ENCODE peak calls at places on chromosomes 6 and 20, in four cellular contexts. U is left lung, S is astrocyte of the spinal cord, F is AG04450. N is an unnamed sample.

GRCh38 chr6:33384581-33385020 is 7.0 kb upstream of the KIFC1 start:
- DNase-seq in U (no peak), S (peak; percentile 60), F (peak; percentile 34), N (peak; percentile 19)

GRCh38 chr20:51423810-51424209 is 118.7 kb downstream of the NFATC2 start:
- DNase-seq in U (no peak), S (no peak), F (no peak), N (no peak)

GRCh38 chr6:33927551-33927950 is 123.7 kb upstream of the MLN start:
- DNase-seq in U (no peak), S (peak; percentile 10), F (no peak), N (peak; percentile 26)

GRCh38 chr6:28633445-28634215 is 107.9 kb downstream of the GPX5 start:
- DNase-seq in U (no peak), S (no peak), F (no peak), N (no peak)

GRCh38 chr6:4805553-4806307 is 29.5 kb downstream of the CDYL start:
- DNase-seq in U (peak; percentile 49), S (peak; percentile 39), F (no peak), N (no peak)

GRCh38 chr6:130365166-130366010 is 429 bp upstream of the TMEM200A start:
- DNase-seq in U (peak; percentile 46), S (peak; percentile 83), F (peak; percentile 48), N (no peak)

GRCh38 chr6:166583230-166583629 is 3.2 kb downstream of the RAMACL start:
- DNase-seq in U (no peak), S (no peak), F (no peak), N (no peak)

GRCh38 chr6:111536888-111537287 is 53.9 kb upstream of the REV3L start:
- DNase-seq in U (peak; percentile 46), S (no peak), F (no peak), N (no peak)

GRCh38 chr6:163756079-163756478 is 341.6 kb downstream of the QKI start:
- DNase-seq in U (no peak), S (no peak), F (no peak), N (no peak)

GRCh38 chr20:17648782-17649730 is 33.0 kb downstream of the RRBP1 start:
- DNase-seq in U (no peak), S (peak; percentile 22), F (no peak), N (no peak)

GRCh38 chr6:1586256-1586655 is 23.5 kb upstream of the FOXC1 start:
- DNase-seq in U (no peak), S (no peak), F (no peak), N (no peak)

GRCh38 chr6:106520711-106521367 is 108.5 kb downstream of the RTN4IP1 start:
- DNase-seq in U (peak; percentile 56), S (no peak), F (no peak), N (no peak)

GRCh38 chr6:147159536-147160374 is 44.5 kb upstream of the STXBP5 start:
- DNase-seq in U (no peak), S (no peak), F (no peak), N (no peak)

GRCh38 chr6:118770112-118770788 is 118.9 kb upstream of the CEP85L start:
- DNase-seq in U (no peak), S (no peak), F (no peak), N (no peak)

GRCh38 chr6:130396722-130397121 is 30.9 kb downstream of the TMEM200A start:
- DNase-seq in U (no peak), S (no peak), F (no peak), N (no peak)

GRCh38 chr6:129507059-129507807 is 202.7 kb downstream of the ARHGAP18 start:
- DNase-seq in U (no peak), S (no peak), F (no peak), N (no peak)

GRCh38 chr20:9038791-9039190 is 30.1 kb upstream of the PLCB4 start:
- DNase-seq in U (no peak), S (no peak), F (no peak), N (no peak)

GRCh38 chr6:37207903-37208456 is 38.0 kb downstream of the PIM1 start:
- DNase-seq in U (peak; percentile 88), S (peak; percentile 78), F (peak; percentile 47), N (no peak)

GRCh38 chr6:170160628-170161611 is 130.0 kb downstream of the DLL1 start:
- DNase-seq in U (peak; percentile 14), S (no peak), F (no peak), N (no peak)

GRCh38 chr20:675453-676314 is at the start of gene SCRT2:
- DNase-seq in U (peak; percentile 70), S (peak; percentile 73), F (peak; percentile 13), N (no peak)

GRCh38 chr6:16767765-16768514 is 6.7 kb upstream of the ATXN1 start:
- DNase-seq in U (no peak), S (no peak), F (no peak), N (no peak)

GRCh38 chr6:156410649-156411048 is 366.5 kb upstream of the ARID1B start:
- DNase-seq in U (no peak), S (no peak), F (no peak), N (no peak)

GRCh38 chr20:19497064-19497463 is 261.0 kb upstream of the RIN2 start:
- DNase-seq in U (no peak), S (peak; percentile 38), F (no peak), N (peak; percentile 10)

GRCh38 chr6:139129284-139129683 is 5.6 kb upstream of the HECA start:
- DNase-seq in U (no peak), S (peak; percentile 73), F (no peak), N (peak; percentile 24)

GRCh38 chr6:4274382-4275082 is 139.2 kb upstream of the ECI2 start:
- DNase-seq in U (no peak), S (peak; percentile 46), F (no peak), N (no peak)

GRCh38 chr20:45971425-45971674 is 653 bp downstream of the ZNF335 start:
- DNase-seq in U (no peak), S (no peak), F (no peak), N (no peak)
- TF ChIP-seq CTCF in U (no peak), S (no peak), F (no peak), N (no peak)

GRCh38 chr20:62376112-62377063 is 9.3 kb upstream of the LAMA5 start:
- DNase-seq in U (no peak), S (no peak), F (no peak), N (no peak)
- TF ChIP-seq CTCF in U (peak; percentile 52), S (peak; percentile 46), F (peak; percentile 47), N (peak; percentile 63)

GRCh38 chr6:484729-485111 is 93.2 kb downstream of the IRF4 start:
- DNase-seq in U (no peak), S (no peak), F (no peak), N (no peak)
- TF ChIP-seq CTCF in U (no peak), S (no peak), F (no peak), N (no peak)

GRCh38 chr6:5997420-5998093 is 9.2 kb downstream of the NRN1 start:
- DNase-seq in U (no peak), S (peak; percentile 19), F (no peak), N (no peak)

GRCh38 chr6:5999688-6000608 is 6.8 kb downstream of the NRN1 start:
- DNase-seq in U (no peak), S (no peak), F (no peak), N (no peak)

GRCh38 chr6:5996701-5997419 is 9.9 kb downstream of the NRN1 start:
- DNase-seq in U (no peak), S (peak; percentile 39), F (no peak), N (no peak)

GRCh38 chr6:5998236-5998635 is 8.5 kb downstream of the NRN1 start:
- DNase-seq in U (no peak), S (no peak), F (no peak), N (no peak)

DNA sequence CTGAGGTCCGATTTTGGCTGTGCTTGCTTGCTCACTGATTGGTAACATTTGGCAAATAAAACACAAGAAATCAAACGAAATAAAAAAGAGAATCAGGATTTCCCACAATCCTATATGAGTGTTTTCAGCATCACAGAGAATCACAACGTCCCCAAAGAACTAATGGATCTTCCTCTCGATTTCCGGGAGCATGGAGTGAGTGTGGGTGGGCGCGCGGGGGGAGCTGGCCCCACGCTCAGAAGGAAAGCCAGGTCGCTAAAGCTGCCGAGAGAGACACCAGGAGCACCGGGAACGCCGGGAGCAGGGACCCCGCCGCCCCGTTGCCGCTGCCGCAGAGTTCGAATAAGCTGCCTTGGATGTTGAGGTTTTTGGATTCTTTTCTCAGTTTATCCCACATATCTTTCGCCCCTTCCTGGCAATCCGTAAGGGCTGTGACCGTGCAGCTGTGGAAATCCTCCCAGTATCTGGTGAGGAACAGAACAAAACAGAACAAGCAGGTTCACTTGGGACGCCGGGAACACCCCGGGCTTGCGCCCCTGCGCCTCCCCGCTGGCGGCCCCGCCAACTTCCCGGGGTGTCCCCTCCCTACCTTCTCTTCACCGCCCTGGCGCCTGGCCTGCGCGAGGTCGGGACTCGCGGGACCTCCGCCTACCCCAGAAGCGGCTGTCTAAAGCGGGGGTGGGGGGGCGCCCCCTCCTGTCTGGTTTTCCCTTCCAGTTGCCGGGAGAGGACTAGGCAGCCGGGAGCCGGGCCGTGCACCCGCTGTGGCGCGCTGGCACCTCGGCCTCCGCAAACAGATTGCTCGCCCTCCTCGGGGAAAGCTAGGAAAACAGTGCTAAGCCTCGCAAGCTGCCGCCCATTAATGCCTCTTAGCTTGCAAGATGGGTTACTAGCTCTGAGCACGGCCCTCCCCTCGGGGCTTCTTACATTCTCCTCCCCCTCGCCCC is 7.7 kb downstream of the NRN1 start:
- DNase-seq in U (no peak), S (peak; percentile 40), F (no peak), N (no peak)
- TF ChIP-seq CTCF in U (no peak), S (peak; percentile 9), F (no peak), N (peak; percentile 18)

GRCh38 chr6:48086187-48086586 is 24.8 kb downstream of the PTCHD4 start:
- DNase-seq in U (no peak), S (no peak), F (no peak), N (no peak)
- TF ChIP-seq CTCF in U (no peak), S (peak; percentile 27), F (peak; percentile 34), N (no peak)

GRCh38 chr6:51398064-51398740 is 579.5 kb downstream of the TFAP2B start:
- DNase-seq in U (peak; percentile 34), S (no peak), F (no peak), N (no peak)
- TF ChIP-seq CTCF in U (no peak), S (no peak), F (no peak), N (no peak)

GRCh38 chr6:79504372-79504771 is 32.9 kb downstream of the LCA5 start:
- DNase-seq in U (no peak), S (no peak), F (no peak), N (no peak)
- TF ChIP-seq CTCF in U (no peak), S (no peak), F (no peak), N (no peak)

N was measured in AG04449.